ENCODE peak calls at places on chromosomes 13 and 19, in five cellular contexts. R is hepatocyte, Q is HCT116, M is PC-3, V is neural progenitor cell. N is an unnamed sample.

GRCh38 chr13:86792153-86792651 is 879.0 kb upstream of the SLITRK5 start:
- DNase-seq in R (no peak), Q (no peak), M (no peak), V (no peak), N (peak; percentile 44)

GRCh38 chr19:9865732-9866627 is 30.9 kb downstream of the PIN1 start:
- DNase-seq in R (no peak), Q (no peak), M (no peak), V (peak; percentile 58), N (peak; percentile 68)

GRCh38 chr19:3986260-3987041 is 1.2 kb upstream of the EEF2 start:
- DNase-seq in R (peak; percentile 85), Q (peak; percentile 74), M (peak; percentile 74), V (peak; percentile 74), N (peak; percentile 91)

GRCh38 chr13:44243198-44243852 is 130.3 kb upstream of the SERP2 start:
- DNase-seq in R (peak; percentile 46), Q (peak; percentile 92), M (peak; percentile 59), V (peak; percentile 59), N (peak; percentile 81)

GRCh38 chr19:56301886-56302620 is 12.6 kb downstream of the ZSCAN5A start:
- DNase-seq in R (no peak), Q (no peak), M (no peak), V (no peak), N (no peak)

GRCh38 chr19:2982983-2983350 is 5.6 kb downstream of the TLE6 start:
- DNase-seq in R (peak; percentile 86), Q (no peak), M (peak; percentile 6), V (peak; percentile 42), N (no peak)

GRCh38 chr19:47826800-47827199 is 5.1 kb downstream of the CRX start:
- DNase-seq in R (no peak), Q (no peak), M (no peak), V (no peak), N (no peak)

GRCh38 chr13:110625771-110626321 is 10.5 kb downstream of the NAXD start:
- DNase-seq in R (peak; percentile 85), Q (no peak), M (peak; percentile 6), V (no peak), N (no peak)

GRCh38 chr13:64410654-64411053 is 2819.5 kb downstream of the PCDH9 start:
- DNase-seq in R (no peak), Q (no peak), M (no peak), V (no peak), N (no peak)

GRCh38 chr13:32264407-32264806 is 50.8 kb downstream of the ZAR1L start:
- DNase-seq in R (no peak), Q (no peak), M (peak; percentile 30), V (no peak), N (no peak)

GRCh38 chr19:36041831-36042230 is 9.2 kb upstream of the CLIP3 start:
- DNase-seq in R (peak; percentile 66), Q (no peak), M (peak; percentile 9), V (peak; percentile 19), N (peak; percentile 57)

GRCh38 chr13:98089246-98089645 is 53.6 kb upstream of the FARP1 start:
- DNase-seq in R (no peak), Q (no peak), M (no peak), V (no peak), N (no peak)

GRCh38 chr13:25085125-25085742 is 10.7 kb upstream of the PABPC3 start:
- DNase-seq in R (peak; percentile 69), Q (peak; percentile 36), M (peak; percentile 63), V (peak; percentile 69), N (peak; percentile 84)

GRCh38 chr13:27830010-27830409 is 37.7 kb downstream of the GSX1 start:
- DNase-seq in R (peak; percentile 82), Q (peak; percentile 32), M (peak; percentile 57), V (peak; percentile 88), N (peak; percentile 80)

GRCh38 chr19:12497032-12497431 is 12.4 kb upstream of the ZNF709 start:
- DNase-seq in R (no peak), Q (no peak), M (no peak), V (no peak), N (no peak)

GRCh38 chr13:112447306-112447705 is 71.2 kb downstream of the SPACA7 start:
- DNase-seq in R (no peak), Q (no peak), M (no peak), V (no peak), N (no peak)

GRCh38 chr13:95950103-95950502 is 103.1 kb downstream of the UGGT2 start:
- DNase-seq in R (no peak), Q (no peak), M (no peak), V (no peak), N (peak; percentile 19)

GRCh38 chr19:18995804-18996241 is 37.5 kb downstream of the SUGP2 start:
- DNase-seq in R (peak; percentile 82), Q (peak; percentile 23), M (peak; percentile 70), V (peak; percentile 89), N (peak; percentile 93)

GRCh38 chr19:43789029-43789428 is 8.3 kb upstream of the KCNN4 start:
- DNase-seq in R (peak; percentile 63), Q (no peak), M (peak; percentile 44), V (peak; percentile 79), N (peak; percentile 80)

GRCh38 chr19:46784262-46785053 is 3.9 kb downstream of the SLC1A5 start:
- DNase-seq in R (peak; percentile 84), Q (peak; percentile 71), M (peak; percentile 80), V (peak; percentile 74), N (peak; percentile 82)

GRCh38 chr19:49626243-49626642 is 13.7 kb downstream of the RRAS start:
- DNase-seq in R (no peak), Q (no peak), M (no peak), V (no peak), N (no peak)

GRCh38 chr19:10565028-10565566 is 713 bp downstream of the KRI1 start:
- DNase-seq in R (peak; percentile 67), Q (no peak), M (peak; percentile 35), V (peak; percentile 81), N (peak; percentile 75)

GRCh38 chr19:5881543-5882299 is 11.4 kb upstream of the FUT5 start:
- DNase-seq in R (no peak), Q (no peak), M (no peak), V (no peak), N (no peak)

GRCh38 chr19:57473646-57474045 is 3.7 kb downstream of the ZNF772 start:
- DNase-seq in R (no peak), Q (no peak), M (no peak), V (no peak), N (peak; percentile 24)

GRCh38 chr19:40466219-40467006 is at the start of gene SPTBN4:
- DNase-seq in R (peak; percentile 12), Q (no peak), M (no peak), V (peak; percentile 10), N (no peak)

DNA sequence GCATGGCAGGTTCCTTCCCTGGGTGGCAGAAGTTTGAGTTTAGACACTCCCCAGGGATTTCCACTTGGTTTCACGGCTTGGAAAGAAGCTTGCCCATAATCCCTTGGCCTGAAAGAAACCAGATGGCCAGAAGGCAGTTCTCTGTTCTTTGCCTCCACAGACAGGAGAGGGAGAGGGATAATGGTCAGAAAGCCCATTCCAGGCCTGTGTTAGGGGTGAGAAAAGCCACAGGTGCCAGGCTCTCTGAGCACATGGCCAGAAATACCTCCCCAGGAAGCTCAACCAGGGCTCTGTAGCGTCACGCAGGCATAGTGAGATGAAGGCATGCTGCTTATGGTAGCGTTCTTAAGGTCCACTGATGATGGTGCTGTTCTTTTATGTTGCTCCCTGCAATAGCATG is 236.2 kb downstream of the FOXO1 start:
- DNase-seq in R (peak; percentile 13), Q (no peak), M (no peak), V (peak; percentile 73), N (no peak)
- H3K4me1 ChIP-seq in R (no peaks in the 10 kb centered on the region), Q (no peaks in the 10 kb centered on the region), M (no peaks in the 10 kb centered on the region), V (peaks cover 12% of the 10 kb centered on the region), N (no peaks in the 10 kb centered on the region)

GRCh38 chr13:102400619-102401125 is 1.2 kb downstream of the FGF14 start:
- DNase-seq in R (no peak), Q (no peak), M (no peak), V (peak; percentile 47), N (peak; percentile 45)
- TF ChIP-seq EZH2phosphoT487 in R (no peak), Q (no peak), M (no peak), V (no peak), N (no peak)

GRCh38 chr13:94708971-94709614 is 3.3 kb downstream of the SOX21 start:
- DNase-seq in R (no peak), Q (no peak), M (no peak), V (no peak), N (peak; percentile 48)
- H3K4me1 ChIP-seq in R (peaks cover 21% of the 10 kb centered on the region), Q (no peaks in the 10 kb centered on the region), M (no peaks in the 10 kb centered on the region), V (peaks cover 17% of the 10 kb centered on the region), N (peaks cover 40% of the 10 kb centered on the region)

DNA sequence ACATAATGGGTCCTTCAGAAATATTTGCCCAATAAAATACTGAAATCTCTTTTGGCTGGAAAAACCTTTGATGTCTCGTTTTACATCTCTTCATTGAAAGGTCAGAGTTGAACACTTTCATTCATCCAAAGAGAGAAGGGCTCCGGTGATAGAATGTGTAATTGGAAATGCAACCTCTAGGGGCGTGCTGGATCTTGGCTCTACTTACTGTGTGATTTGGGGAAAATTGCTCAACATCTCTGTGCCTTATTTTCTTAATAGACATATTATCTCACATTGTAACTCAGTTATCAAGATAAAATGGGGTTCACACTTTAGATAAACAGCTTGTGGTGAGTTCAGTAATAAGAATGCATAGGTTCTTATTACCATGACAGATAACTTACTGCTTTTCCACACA is 1444.1 kb downstream of the SLITRK5 start:
- DNase-seq in R (no peak), Q (no peak), M (no peak), V (peak; percentile 2), N (peak; percentile 54)
- TF ChIP-seq EZH2phosphoT487 in R (no peak), Q (no peak), M (no peak), V (no peak), N (no peak)

GRCh38 chr19:16457195-16457953 is 14.4 kb downstream of the EPS15L1 start:
- DNase-seq in R (no peak), Q (no peak), M (peak; percentile 5), V (peak; percentile 23), N (peak; percentile 47)

GRCh38 chr19:16457954-16458331 is 13.8 kb downstream of the EPS15L1 start:
- DNase-seq in R (no peak), Q (no peak), M (no peak), V (no peak), N (no peak)

GRCh38 chr19:16454519-16454918 is 17.3 kb downstream of the EPS15L1 start:
- DNase-seq in R (no peak), Q (no peak), M (no peak), V (no peak), N (no peak)

GRCh38 chr19:16456652-16457194 is 15.0 kb downstream of the EPS15L1 start:
- DNase-seq in R (no peak), Q (no peak), M (peak; percentile 6), V (no peak), N (peak; percentile 51)

DNA sequence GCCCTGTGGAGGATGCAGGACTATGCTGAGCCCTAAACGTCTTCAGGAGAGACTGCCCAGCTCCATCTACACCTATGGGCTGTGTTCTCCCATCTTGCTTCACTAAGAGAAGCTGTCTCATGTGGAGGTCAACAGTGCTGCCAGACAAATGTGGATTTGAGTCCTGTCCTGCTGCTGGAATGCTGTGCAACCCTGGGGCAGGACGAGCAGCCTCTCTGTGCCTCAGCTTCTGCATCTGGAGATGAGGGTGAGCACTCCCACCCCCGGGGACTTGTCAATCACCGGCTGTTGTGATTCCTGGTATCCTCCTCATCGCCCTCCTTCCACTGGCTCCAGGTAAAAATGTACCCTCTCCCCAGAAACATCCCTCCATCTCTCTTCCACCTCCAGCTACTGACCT is 16.3 kb downstream of the EPS15L1 start:
- DNase-seq in R (no peak), Q (no peak), M (no peak), V (no peak), N (no peak)
- H3K4me1 ChIP-seq in R (peaks cover 21% of the 10 kb centered on the region), Q (peaks cover 11% of the 10 kb centered on the region), M (peaks cover 16% of the 10 kb centered on the region), V (peaks cover 22% of the 10 kb centered on the region), N (peaks cover 35% of the 10 kb centered on the region)

GRCh38 chr13:77786888-77787287 is 89.4 kb downstream of the SLAIN1 start:
- DNase-seq in R (no peak), Q (no peak), M (no peak), V (no peak), N (no peak)
- TF ChIP-seq EZH2phosphoT487 in R (no peak), Q (no peak), M (no peak), V (no peak), N (no peak)

N was measured in GM23338.